ENCODE peak calls at places on chromosomes 12 and 14, in eight cellular contexts. W is uterus, G is A549, F is tibial nerve, S is HCT116, L is spleen, H is esophagus squamous epithelium, J is heart left ventricle. M is an unnamed sample.

GRCh38 chr14:92785601-92786426 is 8.3 kb upstream of the GOLGA5 start:
- DNase-seq in W (peak; percentile 57), G (no peak), F (no peak), S (no peak), L (no peak), H (no peak), J (peak; percentile 68), M (peak; percentile 79)

GRCh38 chr14:33019346-33019745 is 80.7 kb downstream of the NPAS3 start:
- DNase-seq in W (no peak), G (no peak), F (no peak), S (no peak), L (no peak), H (no peak), J (no peak), M (no peak)

GRCh38 chr12:8834230-8834629 is 11.8 kb downstream of the A2ML1 start:
- DNase-seq in W (no peak), G (no peak), F (no peak), S (no peak), L (no peak), H (no peak), J (no peak), M (no peak)

GRCh38 chr12:93962336-93962735 is 186.0 kb upstream of the PLXNC1 start:
- DNase-seq in W (no peak), G (no peak), F (no peak), S (no peak), L (no peak), H (no peak), J (no peak), M (no peak)

GRCh38 chr12:64707362-64707761 is 51.8 kb downstream of the GNS start:
- DNase-seq in W (no peak), G (no peak), F (no peak), S (no peak), L (no peak), H (no peak), J (no peak), M (no peak)

GRCh38 chr12:1162083-1162760 is 171.2 kb downstream of the ERC1 start:
- DNase-seq in W (no peak), G (no peak), F (no peak), S (no peak), L (no peak), H (no peak), J (no peak), M (no peak)

GRCh38 chr14:103533137-103533998 is 4.4 kb downstream of the TRMT61A start:
- DNase-seq in W (peak; percentile 81), G (no peak), F (no peak), S (no peak), L (no peak), H (no peak), J (no peak), M (no peak)

GRCh38 chr14:68460541-68460940 is 332.3 kb downstream of the ZFP36L1 start:
- DNase-seq in W (no peak), G (no peak), F (peak; percentile 50), S (no peak), L (no peak), H (no peak), J (peak; percentile 35), M (no peak)

GRCh38 chr12:85641796-85642195 is 194.4 kb downstream of the RASSF9 start:
- DNase-seq in W (no peak), G (no peak), F (no peak), S (no peak), L (no peak), H (no peak), J (no peak), M (no peak)

GRCh38 chr12:49582840-49583239 is 14.9 kb upstream of the MCRS1 start:
- DNase-seq in W (no peak), G (no peak), F (no peak), S (no peak), L (no peak), H (no peak), J (peak; percentile 75), M (no peak)

GRCh38 chr14:99374964-99375363 is 103.0 kb upstream of the BCL11B start:
- DNase-seq in W (no peak), G (no peak), F (no peak), S (no peak), L (no peak), H (no peak), J (no peak), M (no peak)

GRCh38 chr14:32006267-32007110 is 70.6 kb upstream of the ARHGAP5 start:
- DNase-seq in W (no peak), G (peak; percentile 48), F (no peak), S (no peak), L (no peak), H (no peak), J (no peak), M (no peak)

GRCh38 chr12:26277511-26278246 is 82.3 kb downstream of the SSPN start:
- DNase-seq in W (no peak), G (no peak), F (no peak), S (no peak), L (no peak), H (no peak), J (no peak), M (no peak)

GRCh38 chr14:91228112-91229004 is 16.1 kb downstream of the GPR68 start:
- DNase-seq in W (no peak), G (no peak), F (no peak), S (no peak), L (peak; percentile 84), H (no peak), J (no peak), M (peak; percentile 20)

GRCh38 chr12:76037130-76038105 is 5.8 kb upstream of the PHLDA1 start:
- DNase-seq in W (peak; percentile 45), G (peak; percentile 48), F (peak; percentile 48), S (no peak), L (no peak), H (no peak), J (no peak), M (peak; percentile 85)

GRCh38 chr12:62717636-62718035 is 217.3 kb downstream of the PPM1H start:
- DNase-seq in W (no peak), G (no peak), F (no peak), S (no peak), L (no peak), H (no peak), J (no peak), M (no peak)

GRCh38 chr14:105439710-105440553 is 20.3 kb downstream of the MTA1 start:
- DNase-seq in W (no peak), G (peak; percentile 60), F (no peak), S (no peak), L (no peak), H (no peak), J (no peak), M (no peak)

GRCh38 chr12:110811972-110812371 is 34.8 kb upstream of the CCDC63 start:
- DNase-seq in W (no peak), G (no peak), F (no peak), S (no peak), L (no peak), H (no peak), J (no peak), M (no peak)

GRCh38 chr12:110816761-110817160 is 30.0 kb upstream of the CCDC63 start:
- DNase-seq in W (no peak), G (no peak), F (no peak), S (no peak), L (no peak), H (no peak), J (no peak), M (no peak)

GRCh38 chr12:110813756-110814155 is 33.0 kb upstream of the CCDC63 start:
- DNase-seq in W (no peak), G (no peak), F (no peak), S (no peak), L (no peak), H (no peak), J (no peak), M (no peak)

GRCh38 chr12:110816248-110816647 is 30.5 kb upstream of the CCDC63 start:
- DNase-seq in W (no peak), G (no peak), F (no peak), S (no peak), L (no peak), H (no peak), J (no peak), M (no peak)

GRCh38 chr12:110813298-110813697 is 33.5 kb upstream of the CCDC63 start:
- DNase-seq in W (no peak), G (no peak), F (no peak), S (no peak), L (no peak), H (no peak), J (no peak), M (no peak)
- TF ChIP-seq POLR2A in W (no peak), G (no peak), F (no peak), S (no peak), L (no peak), H (no peak), J (no peak), M (no peak)

DNA sequence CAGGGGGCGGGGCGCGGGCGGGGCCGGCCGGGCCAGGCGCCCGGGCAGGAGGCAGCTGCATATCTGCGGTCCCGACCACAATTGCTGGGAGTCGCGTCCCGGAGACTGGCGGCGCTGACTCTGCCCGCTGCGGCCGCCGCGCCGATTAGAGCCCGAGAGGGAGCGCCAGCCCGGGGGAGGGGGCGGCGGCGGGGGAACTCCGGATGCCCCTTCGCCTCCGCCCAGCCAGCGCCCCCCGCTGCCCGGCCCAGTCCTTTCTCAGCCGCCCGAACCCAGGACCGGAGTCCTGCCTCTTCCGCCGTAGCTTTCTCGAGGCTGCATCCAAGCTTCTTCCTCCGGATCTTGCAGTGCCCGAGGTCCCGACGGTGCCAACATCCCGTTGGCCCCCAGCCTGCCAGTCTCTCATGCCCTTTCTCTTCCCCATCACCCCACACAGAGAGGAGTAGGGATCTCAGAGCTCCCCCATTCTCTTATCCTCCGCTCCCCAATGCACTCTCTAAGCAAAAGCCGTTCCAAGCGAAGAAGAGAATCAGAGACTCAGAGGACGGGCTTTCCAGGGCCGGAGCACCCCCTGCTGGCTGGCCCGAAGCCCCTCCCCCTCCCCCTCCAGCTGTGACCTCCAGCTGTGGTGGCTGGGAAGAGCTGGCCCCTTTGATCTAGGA is 8.8 kb upstream of the SP7 start:
- DNase-seq in W (peak; percentile 84), G (peak; percentile 68), F (peak; percentile 76), S (no peak), L (peak; percentile 91), H (no peak), J (peak; percentile 84), M (peak; percentile 75)
- TF ChIP-seq POLR2A in W (peak; percentile 39), G (peak; percentile 59), F (peak; percentile 44), S (no peak), L (no peak), H (no peak), J (peak; percentile 55), M (no peak)

GRCh38 chr14:69611264-69612013 is at the start of gene SUSD6:
- DNase-seq in W (peak; percentile 90), G (peak; percentile 91), F (peak; percentile 79), S (peak; percentile 66), L (peak; percentile 98), H (peak; percentile 85), J (peak; percentile 95), M (peak; percentile 92)
- TF ChIP-seq POLR2A in W (peak; percentile 63), G (peak; percentile 35), F (peak; percentile 75), S (no peak), L (peak; percentile 38), H (peak; percentile 72), J (peak; percentile 70), M (peak; percentile 29)

DNA sequence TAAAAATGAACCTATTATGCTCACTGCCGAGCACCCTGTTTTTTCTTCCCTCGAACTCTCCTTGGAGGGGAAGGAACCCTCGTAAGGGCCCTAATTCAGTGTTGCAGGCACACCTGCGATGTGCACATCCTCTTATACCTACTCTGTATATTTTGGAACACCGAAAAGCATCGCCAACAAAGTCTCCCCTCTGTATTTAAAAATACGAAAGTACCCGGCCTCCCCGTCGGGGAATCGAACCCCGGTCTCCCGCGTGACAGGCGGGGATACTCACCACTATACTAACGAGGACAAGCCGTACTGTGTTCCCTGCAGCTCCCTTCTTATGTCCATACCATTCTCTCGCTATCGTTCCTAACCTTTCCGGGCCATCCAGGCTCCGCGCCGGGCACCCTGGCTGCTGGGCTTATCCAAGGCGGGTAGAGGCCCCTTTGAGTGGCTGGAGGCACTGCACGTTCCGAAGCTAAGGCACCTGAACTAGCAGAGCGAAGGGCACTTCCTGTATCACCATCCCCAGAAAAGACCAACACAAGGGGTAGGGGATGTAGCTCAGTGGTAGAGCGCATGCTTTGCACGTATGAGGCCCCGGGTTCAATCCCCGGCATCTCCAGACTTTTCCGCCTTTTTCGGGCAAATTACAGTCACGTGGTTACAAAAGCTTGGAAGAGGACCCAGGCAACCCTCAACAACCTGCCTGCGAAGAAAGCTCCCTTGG is 25.1 kb upstream of the UBC start:
- DNase-seq in W (peak; percentile 91), G (peak; percentile 72), F (peak; percentile 91), S (peak; percentile 95), L (peak; percentile 93), H (no peak), J (peak; percentile 86), M (no peak)
- TF ChIP-seq POLR2A in W (peak; percentile 39), G (no peak), F (peak; percentile 23), S (no peak), L (no peak), H (no peak), J (no peak), M (no peak)